ENCODE peak calls at places on chromosomes 1 and 21, in five cellular contexts. T is epithelial cell of esophagus; C is stimulated activated CD4-positive, alpha-beta T cell treated with anti-CD3 and anti-CD28 coated beads, Interleukin-15, amount 100 ng/mL, for 1 hour; B is LNCaP clone FGC; Z is stimulated activated CD8-positive, alpha-beta memory T cell treated with anti-CD3 and anti-CD28 coated beads, Interleukin-7, amount 100 ng/mL, for 1 hour. E is an unnamed sample.

GRCh38 chr1:25037174-25038074 is 107.3 kb upstream of the RUNX3 start:
- DNase-seq in T (peak; percentile 46), Z (peak; percentile 53), C (peak; percentile 39), B (no peak), E (peak; percentile 7)

GRCh38 chr1:64072089-64072835 is 131.2 kb upstream of the UBE2U start:
- DNase-seq in T (peak; percentile 46), Z (no peak), B (peak; percentile 56), C (no peak), E (peak; percentile 32)

GRCh38 chr1:200367841-200368534 is 41.8 kb downstream of the ZNF281 start:
- DNase-seq in Z (no peak), B (no peak), T (peak; percentile 43), C (no peak), E (peak; percentile 46)

GRCh38 chr1:35556494-35557117 is 597 bp downstream of the KIAA0319L start:
- DNase-seq in C (no peak), T (no peak), B (no peak), Z (no peak), E (no peak)

GRCh38 chr1:68116643-68117235 is 66.3 kb upstream of the DIRAS3 start:
- DNase-seq in Z (peak; percentile 18), C (no peak), B (no peak), T (peak; percentile 56), E (peak; percentile 32)

GRCh38 chr1:203055983-203056382 is 29.7 kb downstream of the PPFIA4 start:
- DNase-seq in Z (no peak), C (no peak), B (no peak), T (no peak), E (no peak)

GRCh38 chr1:1610796-1611597 is 4.3 kb upstream of the MIB2 start:
- DNase-seq in Z (no peak), T (no peak), C (no peak), B (no peak), E (no peak)

GRCh38 chr1:210385228-210385627 is 56.5 kb downstream of the HHAT start:
- DNase-seq in Z (no peak), B (no peak), T (no peak), C (no peak), E (no peak)

GRCh38 chr1:54542962-54543539 is 5.0 kb upstream of the ACOT11 start:
- DNase-seq in B (no peak), C (no peak), T (peak; percentile 36), Z (no peak), E (no peak)

GRCh38 chr21:22536511-22536910 is 1538.3 kb downstream of the NCAM2 start:
- DNase-seq in C (no peak), B (no peak), Z (no peak), T (peak; percentile 37), E (no peak)

GRCh38 chr21:29717659-29718058 is 222.1 kb downstream of the GRIK1 start:
- DNase-seq in B (no peak), T (no peak), Z (no peak), C (no peak), E (no peak)

GRCh38 chr1:34987018-34987417 is 1.9 kb upstream of the TMEM35B start:
- DNase-seq in Z (no peak), T (no peak), B (peak; percentile 21), C (no peak), E (peak; percentile 15)

GRCh38 chr1:205496661-205497060 is 7.8 kb upstream of the CDK18 start:
- DNase-seq in B (no peak), C (no peak), Z (no peak), T (no peak), E (no peak)

GRCh38 chr1:32332290-32333079 is 3.5 kb downstream of the MARCKSL1 start:
- DNase-seq in T (peak; percentile 71), B (no peak), Z (no peak), C (no peak), E (no peak)

GRCh38 chr1:227753999-227754764 is 18.9 kb downstream of the SNAP47 start:
- DNase-seq in B (no peak), Z (no peak), T (no peak), C (no peak), E (no peak)

GRCh38 chr1:87956072-87956471 is 627.4 kb downstream of the LMO4 start:
- DNase-seq in Z (no peak), T (peak; percentile 97), C (no peak), B (no peak), E (peak; percentile 98)